ENCODE peak calls at places on chromosomes 12 and 14, in six cellular contexts. O is A549; F is PC-3; S is CD4-positive, alpha-beta memory T cell; Q is adrenal gland; R is lower lobe of right lung. H is an unnamed sample.

GRCh38 chr12:111788178-111788654 is 21.5 kb downstream of the ALDH2 start:
- DNase-seq in O (peak), F (peak), S (no peak), Q (peak), R (no peak), H (no peak)

GRCh38 chr14:37842106-37842505 is 246.7 kb downstream of the TTC6 start:
- DNase-seq in O (no peak), F (no peak), S (no peak), Q (no peak), R (no peak), H (no peak)

GRCh38 chr12:54024127-54024526 is 4.1 kb upstream of the HOXC6 start:
- DNase-seq in O (no peak), F (no peak), S (no peak), Q (peak), R (no peak), H (no peak)

GRCh38 chr14:68174446-68174845 is 354.9 kb downstream of the RAD51B start:
- DNase-seq in O (no peak), F (peak), S (no peak), Q (no peak), R (no peak), H (no peak)

GRCh38 chr12:80412343-80412953 is 31.6 kb upstream of the PTPRQ start:
- DNase-seq in O (peak), F (peak), S (no peak), Q (no peak), R (no peak), H (no peak)

GRCh38 chr12:67263416-67263960 is 5.7 kb upstream of the CAND1 start:
- DNase-seq in O (no peak), F (no peak), S (no peak), Q (no peak), R (no peak), H (no peak)

GRCh38 chr12:32533971-32534590 is 134.7 kb downstream of the FGD4 start:
- DNase-seq in O (peak), F (peak), S (no peak), Q (peak), R (no peak), H (no peak)

GRCh38 chr14:23299558-23299957 is 3.1 kb downstream of the PPP1R3E start:
- DNase-seq in O (peak), F (peak), S (peak), Q (peak), R (no peak), H (peak)

GRCh38 chr14:52015411-52016030 is 26.2 kb downstream of the RTRAF start:
- DNase-seq in O (peak), F (peak), S (no peak), Q (peak), R (no peak), H (no peak)

GRCh38 chr12:106415134-106415533 is 57.6 kb downstream of the POLR3B start:
- DNase-seq in O (no peak), F (peak), S (no peak), Q (no peak), R (no peak), H (no peak)

GRCh38 chr14:94120667-94121335 is 8.6 kb downstream of the IFI27L2 start:
- DNase-seq in O (no peak), F (peak), S (no peak), Q (peak), R (no peak), H (no peak)

GRCh38 chr12:9900930-9901329 is 19.6 kb downstream of the KLRF2 start:
- DNase-seq in O (no peak), F (no peak), S (no peak), Q (no peak), R (no peak), H (no peak)

GRCh38 chr12:55972045-55972843 is 1.6 kb upstream of the RAB5B start:
- DNase-seq in O (peak), F (peak), S (no peak), Q (no peak), R (no peak), H (no peak)

GRCh38 chr14:99198746-99199145 is 73.3 kb downstream of the BCL11B start:
- DNase-seq in O (no peak), F (no peak), S (no peak), Q (no peak), R (no peak), H (no peak)
- H3K27ac ChIP-seq in O (no peak), F (no peak), S (peak), Q (no peak), R (no peak), H (no peak)

GRCh38 chr12:28882444-28882843 is 266.6 kb upstream of the FAR2 start:
- DNase-seq in O (no peak), F (peak), S (no peak), Q (no peak), R (no peak), H (no peak)

GRCh38 chr12:28887591-28887990 is 261.5 kb upstream of the FAR2 start:
- DNase-seq in O (no peak), F (no peak), S (no peak), Q (no peak), R (no peak), H (no peak)

GRCh38 chr12:28883406-28883997 is 265.6 kb upstream of the FAR2 start:
- DNase-seq in O (no peak), F (no peak), S (no peak), Q (no peak), R (no peak), H (no peak)

GRCh38 chr12:28884861-28885260 is 264.2 kb upstream of the FAR2 start:
- DNase-seq in O (no peak), F (no peak), S (no peak), Q (no peak), R (no peak), H (no peak)

GRCh38 chr12:28885275-28885674 is 263.8 kb upstream of the FAR2 start:
- DNase-seq in O (no peak), F (no peak), S (no peak), Q (no peak), R (no peak), H (no peak)
- H3K27ac ChIP-seq in O (no peak), F (no peak), S (no peak), Q (no peak), R (no peak), H (no peak)

GRCh38 chr14:77000340-77001235 is 27.9 kb downstream of the IRF2BPL start:
- DNase-seq in O (no peak), F (no peak), S (no peak), Q (peak), R (no peak), H (no peak)
- H3K27ac ChIP-seq in O (peak), F (no peak), S (no peak), Q (no peak), R (peak), H (no peak)

GRCh38 chr12:75685826-75686225 is 174.4 kb upstream of the KRR1 start:
- DNase-seq in O (no peak), F (no peak), S (no peak), Q (no peak), R (no peak), H (no peak)
- H3K27ac ChIP-seq in O (peak), F (no peak), S (no peak), Q (no peak), R (no peak), H (no peak)

GRCh38 chr12:21528953-21529352 is 2.9 kb downstream of the SPX start:
- DNase-seq in O (no peak), F (peak), S (no peak), Q (no peak), R (no peak), H (no peak)

GRCh38 chr12:21527451-21528180 is 1.5 kb downstream of the SPX start:
- DNase-seq in O (peak), F (peak), S (peak), Q (peak), R (peak), H (peak)

GRCh38 chr12:21526721-21527345 is 737 bp downstream of the SPX start:
- DNase-seq in O (no peak), F (no peak), S (no peak), Q (no peak), R (no peak), H (no peak)

GRCh38 chr12:21523148-21523547 is 2.9 kb upstream of the SPX start:
- DNase-seq in O (peak), F (no peak), S (no peak), Q (no peak), R (no peak), H (no peak)

DNA sequence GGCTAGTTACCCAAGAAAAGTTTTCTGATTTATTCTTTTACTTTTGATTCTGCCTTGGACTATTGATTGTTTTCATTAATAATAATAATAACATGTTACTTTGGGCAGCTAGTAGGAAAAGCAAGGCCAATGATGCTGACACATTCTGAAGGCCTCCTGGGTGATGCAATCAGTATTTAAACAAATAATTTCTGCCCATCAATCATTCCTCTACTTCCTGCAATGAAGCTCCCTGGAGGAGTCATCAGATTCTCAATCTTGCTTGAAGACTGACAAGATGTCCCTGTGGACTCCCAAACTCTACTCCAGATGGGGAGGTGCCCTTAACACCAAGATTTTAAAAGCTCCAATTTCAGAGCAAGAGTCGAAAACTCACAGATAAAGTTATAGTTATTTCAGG is at the start of gene SPX:
- DNase-seq in O (peak), F (peak), S (no peak), Q (no peak), R (no peak), H (no peak)
- H3K27ac ChIP-seq in O (peak), F (no peak), S (no peak), Q (no peak), R (no peak), H (no peak)

GRCh38 chr12:57623811-57624390 is 9.1 kb downstream of the B4GALNT1 start:
- DNase-seq in O (no peak), F (no peak), S (no peak), Q (no peak), R (no peak), H (no peak)
- H3K27ac ChIP-seq in O (no peak), F (no peak), S (no peak), Q (no peak), R (no peak), H (no peak)

DNA sequence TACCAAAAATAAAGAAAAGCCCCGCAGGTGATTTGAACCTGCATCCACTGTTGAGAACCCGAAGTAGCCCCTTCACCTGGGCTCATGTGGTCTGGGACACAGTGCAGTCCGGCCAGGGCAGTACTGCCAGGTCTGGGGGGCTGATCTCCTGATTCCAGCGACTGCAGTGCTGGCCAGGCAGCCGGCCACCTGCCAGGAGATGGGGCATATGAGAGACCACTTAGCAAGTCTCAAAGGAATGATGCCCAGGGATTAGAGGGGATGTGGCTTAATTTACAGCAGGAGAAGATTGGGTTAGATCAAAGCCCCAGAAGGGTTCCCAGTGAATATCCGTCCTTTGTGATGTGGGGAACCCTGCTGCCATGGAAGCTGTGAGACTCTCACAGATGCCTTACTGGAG is 113.3 kb downstream of the PRMT8 start:
- DNase-seq in O (no peak), F (no peak), S (no peak), Q (no peak), R (no peak), H (no peak)
- H3K27ac ChIP-seq in O (no peak), F (no peak), S (no peak), Q (no peak), R (no peak), H (no peak)

H was measured in CD8-positive, alpha-beta memory T cell.